ENCODE peak calls at places on chromosomes 13 and 19, in ten cellular contexts. A is glutamatergic neuron, C is mucosa of descending colon, Q is IMR-90, T is fibroblast of villous mesenchyme, G is heart right ventricle, K is MCF 10A, M is endothelial cell, W is ascending aorta, N is choroid plexus epithelial cell. I is an unnamed sample.
A peak's percentile ranks its signal among the peaks of the same experiment; 100 is the strongest.

GRCh38 chr19:11263726-11264125 is 1.4 kb upstream of the DOCK6 start:
- DNase-seq in K (no peak), T (no peak), W (no peak), C (no peak), M (no peak), N (no peak), A (no peak), G (no peak), Q (no peak), I (no peak)

GRCh38 chr19:54523403-54523802 is 20.8 kb downstream of the LAIR2 start:
- DNase-seq in M (no peak), K (peak; percentile 61), T (no peak), C (no peak), W (no peak), N (peak; percentile 1), A (no peak), G (no peak), Q (peak; percentile 39), I (no peak)

GRCh38 chr19:23439623-23440022 is 44.4 kb upstream of the ZNF91 start:
- DNase-seq in K (no peak), T (no peak), G (no peak), Q (no peak), N (no peak), A (no peak), M (no peak), W (no peak), C (no peak), I (no peak)

GRCh38 chr19:16342002-16342715 is 17.5 kb downstream of the KLF2 start:
- DNase-seq in K (no peak), G (no peak), T (peak; percentile 64), A (no peak), C (no peak), Q (no peak), W (no peak), M (no peak), N (no peak), I (no peak)

GRCh38 chr13:40318366-40318765 is 348.1 kb downstream of the FOXO1 start:
- DNase-seq in W (no peak), T (no peak), C (no peak), Q (no peak), N (peak; percentile 18), A (no peak), M (no peak), G (peak; percentile 41), K (peak; percentile 70), I (no peak)

GRCh38 chr19:15456871-15457700 is 7.3 kb downstream of the RASAL3 start:
- DNase-seq in K (no peak), M (no peak), A (no peak), Q (no peak), W (no peak), N (no peak), T (no peak), C (peak; percentile 72), G (no peak), I (peak; percentile 38)

GRCh38 chr19:48629599-48630288 is 7.4 kb downstream of the DBP start:
- DNase-seq in K (no peak), A (peak; percentile 87), G (peak; percentile 62), W (no peak), C (peak; percentile 91), Q (no peak), N (peak; percentile 79), M (peak; percentile 68), T (peak; percentile 58), I (peak; percentile 75)

GRCh38 chr19:13100031-13100588 is 2.5 kb downstream of the LYL1 start:
- DNase-seq in M (no peak), Q (no peak), K (no peak), C (no peak), N (no peak), G (no peak), A (no peak), W (no peak), T (no peak), I (no peak)

GRCh38 chr19:51129716-51130115 is 5.0 kb downstream of the SIGLEC9 start:
- DNase-seq in A (no peak), K (no peak), G (no peak), C (no peak), M (no peak), T (no peak), W (no peak), N (no peak), Q (no peak), I (no peak)

GRCh38 chr19:51128227-51128626 is 3.5 kb downstream of the SIGLEC9 start:
- DNase-seq in K (no peak), A (no peak), C (no peak), G (no peak), T (no peak), W (no peak), M (no peak), N (no peak), Q (no peak), I (no peak)

GRCh38 chr19:51135004-51135403 is 7.1 kb upstream of the SIGLEC7 start:
- DNase-seq in C (no peak), N (no peak), Q (no peak), T (no peak), W (no peak), G (no peak), M (no peak), A (no peak), K (no peak), I (no peak)

GRCh38 chr19:51127755-51128154 is 3.0 kb downstream of the SIGLEC9 start:
- DNase-seq in M (no peak), Q (peak; percentile 47), A (no peak), W (no peak), K (no peak), T (peak; percentile 65), G (no peak), N (peak; percentile 69), C (no peak), I (no peak)

GRCh38 chr19:51131780-51132680 is 7.3 kb downstream of the SIGLEC9 start:
- DNase-seq in K (no peak), N (peak; percentile 98), M (no peak), W (no peak), Q (peak; percentile 38), A (peak; percentile 69), G (peak; percentile 60), C (no peak), T (peak; percentile 98), I (no peak)
- TF ChIP-seq CTCF in K (no peak), N (peak; percentile 35), M (no peak), W (no peak), Q (no peak), A (no peak), G (no peak), C (no peak), T (no peak), I (no peak)

DNA sequence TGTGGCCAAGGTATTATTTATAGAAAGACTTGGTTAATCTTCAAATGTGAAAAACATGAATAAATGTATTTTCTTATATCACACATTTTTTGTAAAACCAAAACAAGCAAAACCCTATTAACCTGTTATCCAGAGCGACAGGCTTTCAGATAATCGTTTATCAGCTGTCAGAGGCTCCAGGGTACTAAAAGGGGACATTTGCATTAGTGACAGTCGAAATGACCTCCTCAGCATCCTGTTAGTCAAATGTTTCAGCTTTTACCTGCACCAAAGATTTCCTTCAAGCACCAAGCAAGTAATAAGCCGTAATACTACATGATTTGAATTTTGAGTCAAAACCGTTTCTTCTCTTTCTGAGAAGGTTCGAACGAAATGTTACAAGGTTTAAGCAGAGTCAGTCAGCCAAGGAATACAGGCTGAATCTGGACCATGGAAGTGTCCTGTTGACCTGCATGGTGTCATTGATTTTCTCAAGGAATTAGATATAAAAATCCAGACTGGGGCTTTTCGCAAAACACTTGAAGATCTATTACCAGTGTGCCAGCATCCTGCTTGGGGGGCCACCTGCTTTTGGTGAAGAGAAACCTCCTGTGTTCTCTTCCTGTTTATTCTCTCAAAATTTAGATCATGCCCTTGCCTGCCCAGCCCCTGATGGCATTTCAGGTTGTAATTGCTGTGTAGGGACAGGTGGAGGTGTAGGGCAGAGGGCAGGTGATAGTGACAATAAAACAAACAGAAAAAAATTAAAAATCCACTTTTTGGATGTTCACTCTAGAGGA is 11.3 kb upstream of the RFC3 start:
- DNase-seq in T (no peak), W (no peak), A (no peak), M (no peak), N (no peak), K (no peak), Q (no peak), C (no peak), G (no peak), I (no peak)
- TF ChIP-seq CTCF in T (no peak), W (no peak), A (no peak), M (no peak), N (no peak), K (no peak), Q (no peak), C (no peak), G (no peak), I (no peak)

GRCh38 chr13:28680541-28680940 is 21.6 kb downstream of the POMP start:
- DNase-seq in G (no peak), C (no peak), N (no peak), T (no peak), Q (no peak), M (no peak), K (no peak), A (no peak), W (no peak), I (no peak)

GRCh38 chr13:28685114-28685513 is 26.2 kb downstream of the POMP start:
- DNase-seq in A (no peak), C (no peak), W (no peak), K (no peak), M (no peak), G (no peak), T (no peak), N (no peak), Q (no peak), I (no peak)

GRCh38 chr13:28684257-28684656 is 25.3 kb downstream of the POMP start:
- DNase-seq in W (no peak), K (peak; percentile 23), G (no peak), M (no peak), A (peak; percentile 44), C (peak; percentile 59), N (peak; percentile 23), T (no peak), Q (no peak), I (peak; percentile 63)

GRCh38 chr13:28678809-28679208 is 19.9 kb downstream of the POMP start:
- DNase-seq in T (no peak), A (no peak), Q (no peak), C (no peak), N (peak; percentile 25), W (no peak), K (no peak), G (no peak), M (no peak), I (no peak)

DNA sequence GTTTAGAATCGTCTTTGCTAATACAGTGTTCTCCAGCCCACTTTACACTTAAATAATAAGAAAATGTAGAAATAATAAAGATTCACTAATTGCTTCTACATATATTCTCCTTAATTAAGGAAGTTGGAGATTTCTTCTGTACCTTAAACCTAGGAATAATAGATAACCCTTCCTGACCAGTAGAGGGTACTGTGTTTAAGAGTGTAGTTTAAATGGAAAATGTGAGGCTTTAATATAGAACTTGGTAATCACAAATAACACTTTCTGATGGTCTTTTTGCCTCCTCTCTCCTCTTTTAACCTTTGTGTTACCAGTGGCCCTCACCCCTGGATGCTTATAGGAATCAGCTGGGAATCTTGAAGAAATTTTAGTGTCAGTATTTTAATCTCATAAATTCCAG is 20.7 kb downstream of the POMP start:
- DNase-seq in N (peak; percentile 55), G (no peak), A (no peak), K (peak; percentile 27), Q (peak; percentile 31), M (no peak), C (no peak), W (no peak), T (peak; percentile 48), I (no peak)
- TF ChIP-seq CTCF in N (peak; percentile 52), G (peak; percentile 11), A (peak; percentile 34), K (peak; percentile 30), Q (peak; percentile 53), M (peak; percentile 36), C (no peak), W (peak; percentile 28), T (peak; percentile 43), I (peak; percentile 32)

GRCh38 chr13:23876265-23876664 is 12.9 kb downstream of the MIPEP start:
- DNase-seq in N (peak; percentile 50), T (no peak), M (no peak), K (peak; percentile 16), C (no peak), Q (peak; percentile 23), G (no peak), W (no peak), A (no peak), I (no peak)
- TF ChIP-seq CTCF in N (peak; percentile 67), T (peak; percentile 69), M (no peak), K (peak; percentile 27), C (peak; percentile 7), Q (peak; percentile 49), G (no peak), W (no peak), A (peak; percentile 16), I (peak; percentile 37)